ENCODE peak calls at places on chromosomes 5 and 9, in nine cellular contexts. F is H54, W is erythroblast, T is uterus, S is H1, B is body of pancreas, D is sigmoid colon, U is breast epithelium, V is ovary. Y is an unnamed sample.
A peak's percentile ranks its signal among the peaks of the same experiment; 100 is the strongest.

GRCh38 chr9:83959061-83959460 is 21.0 kb downstream of the HNRNPK start:
- DNase-seq in T (no peak), F (no peak), D (no peak), B (no peak), W (no peak), V (peak; percentile 22), S (no peak), U (no peak), Y (no peak)

GRCh38 chr5:72470817-72471216 is 36.4 kb downstream of the ZNF366 start:
- DNase-seq in D (no peak), F (peak; percentile 51), T (no peak), V (no peak), W (no peak), B (no peak), S (no peak), U (peak; percentile 38), Y (no peak)

GRCh38 chr5:146238973-146239372 is 35.6 kb downstream of the RBM27 start:
- DNase-seq in V (no peak), W (no peak), F (no peak), D (no peak), B (no peak), T (no peak), U (no peak), S (no peak), Y (no peak)

GRCh38 chr9:109242751-109243150 is 75.7 kb upstream of the FRRS1L start:
- DNase-seq in S (no peak), V (no peak), F (no peak), U (no peak), D (no peak), W (no peak), B (no peak), T (no peak), Y (no peak)

GRCh38 chr5:98108497-98108896 is 665.0 kb upstream of the RGMB start:
- DNase-seq in V (no peak), F (no peak), T (no peak), W (no peak), B (no peak), D (no peak), S (no peak), U (no peak), Y (no peak)

GRCh38 chr5:523658-524441 is 399 bp downstream of the SLC9A3 start:
- DNase-seq in T (no peak), B (no peak), F (no peak), D (no peak), S (peak; percentile 72), U (no peak), V (no peak), W (no peak), Y (no peak)

GRCh38 chr5:151917931-151918330 is 6.7 kb downstream of the GLRA1 start:
- DNase-seq in V (no peak), F (no peak), T (no peak), U (no peak), D (no peak), W (no peak), S (no peak), B (no peak), Y (no peak)

GRCh38 chr5:127254729-127255284 is 35.8 kb upstream of the MEGF10 start:
- DNase-seq in U (no peak), T (no peak), W (no peak), V (no peak), D (no peak), B (no peak), F (peak; percentile 9), S (no peak), Y (no peak)

GRCh38 chr9:114155263-114155966 is at the start of gene COL27A1:
- DNase-seq in W (peak; percentile 75), T (peak; percentile 86), V (peak; percentile 82), F (peak; percentile 93), S (peak; percentile 98), B (peak; percentile 88), U (peak; percentile 71), D (peak; percentile 91), Y (peak; percentile 85)

GRCh38 chr9:137301086-137301947 is 754 bp downstream of the NRARP start:
- DNase-seq in B (peak; percentile 68), F (no peak), T (no peak), U (no peak), V (peak; percentile 27), D (no peak), W (peak; percentile 71), S (peak; percentile 76), Y (no peak)

GRCh38 chr9:137303893-137304382 is 1.9 kb upstream of the NRARP start:
- DNase-seq in B (peak; percentile 9), V (peak; percentile 11), S (peak; percentile 49), U (no peak), D (no peak), T (no peak), F (no peak), W (no peak), Y (no peak)

GRCh38 chr9:137303031-137303892 is 1.2 kb upstream of the NRARP start:
- DNase-seq in F (no peak), S (peak; percentile 66), U (peak; percentile 64), D (peak; percentile 68), W (no peak), B (peak; percentile 17), T (no peak), V (peak; percentile 13), Y (no peak)

GRCh38 chr9:137300607-137301085 is 1.4 kb downstream of the NRARP start:
- DNase-seq in B (peak; percentile 69), D (no peak), W (no peak), U (no peak), S (peak; percentile 58), F (peak; percentile 79), V (peak; percentile 12), T (no peak), Y (no peak)

DNA sequence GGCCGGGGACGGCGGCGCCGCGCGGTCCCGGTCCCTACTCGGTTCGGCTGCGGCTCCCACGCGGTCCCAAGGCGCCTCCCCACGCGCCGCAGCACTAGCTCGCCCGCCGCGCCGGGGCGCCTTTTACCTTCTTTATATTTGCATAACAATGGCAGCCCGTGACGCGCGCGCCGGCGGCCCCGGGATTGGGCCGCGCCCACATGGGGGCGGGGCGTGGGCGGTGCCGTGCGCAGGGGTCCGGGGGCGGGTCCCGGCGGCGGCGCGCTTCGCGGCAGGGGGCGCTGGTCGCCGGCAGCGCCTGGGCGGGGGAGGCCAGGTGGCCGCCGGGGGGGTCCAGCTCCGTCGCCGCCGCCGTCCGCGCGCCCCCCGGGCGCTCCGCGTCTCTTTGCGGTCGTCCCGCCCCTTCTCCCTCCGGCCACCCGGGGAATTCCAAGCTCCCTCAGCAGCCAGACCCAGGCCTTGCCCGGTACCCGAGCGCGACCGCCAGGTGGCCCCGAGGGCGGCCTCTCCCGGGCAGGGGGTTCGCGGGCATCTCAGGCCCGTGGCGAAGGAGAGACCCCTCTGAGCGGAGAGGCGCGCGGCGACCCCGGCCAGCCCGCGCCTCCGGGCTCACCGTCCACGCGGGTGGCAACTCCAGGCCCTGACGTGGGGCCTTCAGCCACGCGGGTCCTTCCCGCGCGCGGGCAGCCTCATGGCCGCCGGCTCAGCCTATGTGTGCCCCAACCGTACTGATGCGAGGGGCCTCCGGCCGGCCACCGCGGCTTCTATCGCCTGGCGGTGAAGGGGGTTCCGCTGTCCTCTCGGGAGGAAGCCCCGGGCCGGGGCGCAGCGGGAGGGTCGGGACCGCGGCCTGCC is at the start of gene NRARP:
- DNase-seq in D (peak; percentile 88), V (peak; percentile 82), B (peak; percentile 95), S (peak; percentile 94), U (peak; percentile 89), F (peak; percentile 94), W (peak; percentile 90), T (peak; percentile 79), Y (peak; percentile 91)
- TF ChIP-seq POLR2A in D (no peak), V (no peak), B (peak; percentile 81), S (peak; percentile 78), U (no peak), F (peak; percentile 41), W (no peak), T (peak; percentile 59), Y (peak; percentile 90)

GRCh38 chr5:159465604-159466003 is 135.3 kb upstream of the IL12B start:
- DNase-seq in S (no peak), B (no peak), D (no peak), U (no peak), W (no peak), V (no peak), T (no peak), F (no peak), Y (no peak)
- TF ChIP-seq POLR2A in S (no peak), B (no peak), D (no peak), U (no peak), W (no peak), V (no peak), T (no peak), F (no peak), Y (no peak)

DNA sequence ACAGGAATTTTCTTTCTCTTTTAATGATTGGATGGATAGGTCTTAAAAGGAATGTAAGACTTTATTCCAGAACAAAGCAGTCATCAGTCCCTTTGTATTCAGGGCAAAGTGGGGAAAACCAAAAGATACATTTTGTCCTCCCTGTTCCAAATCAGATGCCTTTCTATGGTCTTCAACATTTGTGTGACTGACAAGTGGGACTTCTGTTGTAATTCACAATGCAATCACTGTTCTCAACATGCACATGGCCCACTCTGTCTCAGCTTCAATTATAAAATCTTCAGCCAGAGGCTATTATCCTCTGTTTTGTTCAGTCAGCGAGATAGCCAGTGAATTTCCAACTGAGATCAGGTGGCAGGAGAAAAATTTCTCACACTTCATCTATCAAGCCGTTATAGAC is 95.5 kb upstream of the ERBIN start:
- DNase-seq in B (no peak), U (no peak), S (no peak), V (no peak), D (no peak), F (no peak), T (no peak), W (no peak), Y (no peak)
- TF ChIP-seq POLR2A in B (no peak), U (no peak), S (no peak), V (no peak), D (no peak), F (no peak), T (no peak), W (no peak), Y (no peak)

DNA sequence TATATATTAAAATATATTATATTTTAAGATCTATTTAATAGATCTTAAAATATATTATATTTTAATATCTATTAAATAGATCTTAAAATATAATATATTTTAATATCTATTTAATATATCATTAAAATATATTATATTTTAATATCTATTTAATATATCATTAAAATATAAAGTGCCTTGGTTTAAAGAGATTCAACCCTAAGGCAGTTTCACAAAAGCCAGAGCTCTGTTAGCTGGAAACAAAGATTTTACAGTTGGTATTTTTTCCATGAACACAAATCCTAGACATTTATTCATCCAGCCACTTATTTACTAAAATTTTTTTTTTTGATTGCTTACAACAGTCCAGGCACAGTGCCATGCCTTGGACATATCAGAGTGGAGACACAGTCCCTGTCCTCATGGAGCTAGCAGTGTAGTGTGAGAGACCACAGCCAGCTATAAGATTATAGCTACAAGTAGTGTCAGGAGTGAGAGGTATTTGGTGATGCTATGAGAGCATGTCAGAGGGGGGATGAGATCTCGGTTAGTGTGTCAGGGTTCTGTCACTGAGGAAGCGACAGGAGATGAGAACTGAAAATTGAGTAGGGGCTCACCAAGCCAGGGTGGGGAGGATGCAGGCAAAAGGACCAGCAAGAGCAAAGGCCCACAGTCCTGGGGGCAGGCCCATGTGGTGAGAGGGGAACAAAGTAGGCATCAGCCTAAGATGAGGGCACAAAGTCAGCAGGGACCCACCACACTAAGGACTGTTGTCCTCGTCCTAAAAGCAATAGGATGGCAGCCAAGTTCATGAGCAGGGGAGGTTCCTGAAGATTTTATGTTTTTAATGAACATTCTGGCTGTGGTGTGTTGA is 74.5 kb downstream of the FBXO38 start:
- DNase-seq in W (no peak), V (no peak), F (no peak), D (no peak), B (no peak), S (no peak), U (no peak), T (no peak), Y (no peak)
- TF ChIP-seq POLR2A in W (no peak), V (no peak), F (no peak), D (no peak), B (no peak), S (no peak), U (no peak), T (no peak), Y (no peak)